ENCODE peak calls at places on chromosomes 16 and 17, in four cellular contexts. One of them, this sample, is unnamed.

GRCh38 chr17:82487898-82488297 is 29.4 kb downstream of the NARF start:
- DNase-seq in HepG2: no peak
- DNase-seq in H1: no peak
- DNase-seq in K562: no peak
- DNase-seq in this sample: no peak

GRCh38 chr16:68075980-68076379 is 9.2 kb upstream of the NFATC3 start:
- DNase-seq in HepG2: no peak
- DNase-seq in H1: peak
- DNase-seq in K562: no peak
- DNase-seq in this sample: no peak

GRCh38 chr17:61551255-61551742 is 39.7 kb downstream of the NACA2 start:
- DNase-seq in HepG2: peak
- DNase-seq in H1: no peak
- DNase-seq in K562: peak
- DNase-seq in this sample: peak

GRCh38 chr16:4487955-4488481 is 11.8 kb downstream of the HMOX2 start:
- DNase-seq in HepG2: no peak
- DNase-seq in H1: no peak
- DNase-seq in K562: no peak
- DNase-seq in this sample: no peak

GRCh38 chr16:30659507-30660423 is 1.5 kb downstream of the FBRS start:
- DNase-seq in HepG2: no peak
- DNase-seq in H1: no peak
- DNase-seq in K562: no peak
- DNase-seq in this sample: no peak

GRCh38 chr17:79946352-79947231 is 89.1 kb downstream of the TBC1D16 start:
- DNase-seq in HepG2: no peak
- DNase-seq in H1: no peak
- DNase-seq in K562: no peak
- DNase-seq in this sample: no peak

GRCh38 chr17:9144502-9145233 is 123.4 kb downstream of the NTN1 start:
- DNase-seq in HepG2: no peak
- DNase-seq in H1: no peak
- DNase-seq in K562: no peak
- DNase-seq in this sample: no peak

GRCh38 chr17:61904094-61904710 is 23.6 kb downstream of the INTS2 start:
- DNase-seq in HepG2: no peak
- DNase-seq in H1: no peak
- DNase-seq in K562: no peak
- DNase-seq in this sample: no peak

GRCh38 chr16:75289189-75289588 is 37.8 kb upstream of the BCAR1 start:
- DNase-seq in HepG2: no peak
- DNase-seq in H1: no peak
- DNase-seq in K562: no peak
- DNase-seq in this sample: no peak

GRCh38 chr17:47789611-47790520 is 31.7 kb downstream of the OSBPL7 start:
- DNase-seq in HepG2: no peak
- DNase-seq in H1: peak
- DNase-seq in K562: peak
- DNase-seq in this sample: peak

GRCh38 chr16:86772671-86773338 is 194.5 kb downstream of the FOXL1 start:
- DNase-seq in HepG2: no peak
- DNase-seq in H1: no peak
- DNase-seq in K562: no peak
- DNase-seq in this sample: no peak

GRCh38 chr16:49453983-49454382 is 80.4 kb downstream of the C16orf78 start:
- DNase-seq in HepG2: no peak
- DNase-seq in H1: no peak
- DNase-seq in K562: peak
- DNase-seq in this sample: no peak

GRCh38 chr17:66152756-66153155 is 39.2 kb downstream of the CEP112 start:
- DNase-seq in HepG2: no peak
- DNase-seq in H1: no peak
- DNase-seq in K562: no peak
- DNase-seq in this sample: no peak

GRCh38 chr16:84608281-84608680 is 9.6 kb downstream of the COTL1 start:
- DNase-seq in HepG2: no peak
- DNase-seq in H1: no peak
- DNase-seq in K562: no peak
- DNase-seq in this sample: no peak

GRCh38 chr17:78933959-78934568 is 8.9 kb upstream of the TIMP2 start:
- DNase-seq in HepG2: peak
- DNase-seq in H1: peak
- DNase-seq in K562: no peak
- DNase-seq in this sample: peak

GRCh38 chr16:10760863-10761262 is 17.2 kb downstream of the NUBP1 start:
- DNase-seq in HepG2: no peak
- DNase-seq in H1: no peak
- DNase-seq in K562: no peak
- DNase-seq in this sample: no peak

GRCh38 chr16:89996178-89996489 is 23.1 kb downstream of the DBNDD1 start:
- DNase-seq in HepG2: no peak
- DNase-seq in H1: no peak
- DNase-seq in K562: no peak
- DNase-seq in this sample: no peak

GRCh38 chr16:89350701-89351380 is 133.3 kb downstream of the ZNF778 start:
- DNase-seq in HepG2: no peak
- DNase-seq in H1: no peak
- DNase-seq in K562: no peak
- DNase-seq in this sample: no peak

GRCh38 chr17:78376161-78376560 is 2.3 kb upstream of the PGS1 start:
- DNase-seq in HepG2: no peak
- DNase-seq in H1: no peak
- DNase-seq in K562: no peak
- DNase-seq in this sample: no peak

GRCh38 chr16:69839240-69839688 is 77.1 kb downstream of the WWP2 start:
- DNase-seq in HepG2: peak
- DNase-seq in H1: no peak
- DNase-seq in K562: no peak
- DNase-seq in this sample: no peak

GRCh38 chr16:75012380-75013081 is 13.7 kb downstream of the ZNRF1 start:
- DNase-seq in HepG2: no peak
- DNase-seq in H1: no peak
- DNase-seq in K562: no peak
- DNase-seq in this sample: no peak

GRCh38 chr17:47316316-47316715 is 7.4 kb upstream of the EFCAB13 start:
- DNase-seq in HepG2: peak
- DNase-seq in H1: no peak
- DNase-seq in K562: no peak
- DNase-seq in this sample: no peak

DNA sequence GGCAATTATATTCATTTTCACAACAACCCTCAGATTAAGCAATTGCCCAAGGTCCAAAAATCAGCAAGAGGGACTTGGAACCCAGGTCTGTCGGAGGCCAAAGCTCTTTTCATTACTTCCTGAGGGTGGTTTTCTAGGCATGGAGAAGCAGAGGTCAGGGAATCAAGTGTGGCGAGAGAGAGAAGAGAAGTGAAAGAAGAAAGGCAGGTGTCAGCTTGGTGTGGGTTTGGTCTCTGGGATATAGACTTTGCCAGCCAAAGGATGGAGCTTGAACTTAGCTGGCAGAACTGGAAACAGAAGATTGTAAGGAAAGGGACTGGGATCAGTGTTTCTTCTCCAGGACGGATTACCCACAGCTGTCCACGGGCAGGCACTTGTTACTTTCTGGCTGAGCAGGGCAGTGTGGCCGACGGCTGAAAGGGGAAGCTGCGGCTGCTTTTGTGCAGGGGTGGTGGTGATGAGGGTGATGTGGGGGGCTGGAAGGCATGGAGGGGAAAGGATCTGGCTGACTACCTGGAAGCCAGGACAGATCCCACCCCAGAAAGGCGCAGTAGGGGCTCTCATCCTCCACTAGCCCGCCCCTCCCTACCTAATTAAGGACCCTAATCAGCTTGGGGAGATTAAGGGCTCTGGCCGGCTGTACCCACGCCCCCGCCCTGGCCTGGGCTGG is at the start of gene GUCY2D:
- DNase-seq in HepG2: no peak
- DNase-seq in H1: no peak
- DNase-seq in K562: no peak
- DNase-seq in this sample: no peak
- TF ChIP-seq RNF2 in HepG2: no peak
- TF ChIP-seq RNF2 in H1: no peak
- TF ChIP-seq RNF2 in K562: no peak
- TF ChIP-seq RNF2 in this sample: no peak

GRCh38 chr17:72590882-72591499 is 470.2 kb downstream of the SOX9 start:
- DNase-seq in HepG2: no peak
- DNase-seq in H1: no peak
- DNase-seq in K562: no peak
- DNase-seq in this sample: peak

GRCh38 chr17:72592967-72593325 is 472.1 kb downstream of the SOX9 start:
- DNase-seq in HepG2: no peak
- DNase-seq in H1: no peak
- DNase-seq in K562: no peak
- DNase-seq in this sample: no peak

GRCh38 chr17:72590382-72590781 is 469.6 kb downstream of the SOX9 start:
- DNase-seq in HepG2: peak
- DNase-seq in H1: no peak
- DNase-seq in K562: no peak
- DNase-seq in this sample: peak

GRCh38 chr17:72592242-72592966 is 471.6 kb downstream of the SOX9 start:
- DNase-seq in HepG2: peak
- DNase-seq in H1: peak
- DNase-seq in K562: peak
- DNase-seq in this sample: peak

DNA sequence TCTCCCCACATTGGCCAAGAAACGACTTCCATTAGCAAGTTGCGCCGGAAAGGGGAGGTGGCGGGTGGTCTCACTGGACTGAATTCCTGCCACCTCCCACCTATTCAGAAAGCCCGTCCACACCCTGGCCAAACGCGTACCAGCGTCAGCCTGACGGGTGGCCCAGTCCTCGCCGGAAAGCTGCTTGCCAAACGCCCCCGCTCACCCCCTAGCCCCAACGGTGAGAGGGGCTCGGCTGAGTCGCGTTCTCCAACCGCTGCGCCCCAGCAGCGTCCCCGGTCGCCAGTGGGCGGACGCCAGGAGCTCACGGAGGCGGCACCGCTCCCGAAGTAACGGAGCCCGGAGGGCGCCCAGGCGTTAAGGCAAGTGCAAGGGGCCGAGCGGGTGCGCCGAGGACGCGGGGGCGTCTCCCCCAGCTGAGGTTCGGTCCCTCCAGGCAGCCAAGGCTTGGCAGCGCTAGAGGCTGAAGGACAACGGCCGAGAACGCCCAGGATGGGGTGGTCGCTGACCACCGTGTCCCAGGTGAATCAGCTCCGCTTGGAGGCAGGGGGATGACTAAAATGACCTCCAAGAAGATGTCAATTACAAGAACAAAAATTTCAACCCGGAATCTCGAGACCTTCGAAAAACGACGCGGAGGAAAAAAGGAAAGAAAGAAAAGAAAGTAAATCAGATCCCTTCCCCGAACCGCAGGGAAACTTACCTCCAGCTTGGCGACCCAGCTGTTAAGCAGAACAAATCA is 470.9 kb downstream of the SOX9 start:
- DNase-seq in HepG2: peak
- DNase-seq in H1: peak
- DNase-seq in K562: no peak
- DNase-seq in this sample: no peak
- TF ChIP-seq RNF2 in HepG2: no peak
- TF ChIP-seq RNF2 in H1: no peak
- TF ChIP-seq RNF2 in K562: no peak
- TF ChIP-seq RNF2 in this sample: no peak

GRCh38 chr16:35302859-35303258 is 1843.4 kb downstream of the TP53TG3F start:
- DNase-seq in HepG2: no peak
- DNase-seq in H1: no peak
- DNase-seq in K562: no peak
- DNase-seq in this sample: no peak

GRCh38 chr16:35298460-35299243 is 1839.2 kb downstream of the TP53TG3F start:
- DNase-seq in HepG2: no peak
- DNase-seq in H1: no peak
- DNase-seq in K562: no peak
- DNase-seq in this sample: no peak

GRCh38 chr16:35295856-35296255 is 1836.4 kb downstream of the TP53TG3F start:
- DNase-seq in HepG2: no peak
- DNase-seq in H1: no peak
- DNase-seq in K562: no peak
- DNase-seq in this sample: no peak

DNA sequence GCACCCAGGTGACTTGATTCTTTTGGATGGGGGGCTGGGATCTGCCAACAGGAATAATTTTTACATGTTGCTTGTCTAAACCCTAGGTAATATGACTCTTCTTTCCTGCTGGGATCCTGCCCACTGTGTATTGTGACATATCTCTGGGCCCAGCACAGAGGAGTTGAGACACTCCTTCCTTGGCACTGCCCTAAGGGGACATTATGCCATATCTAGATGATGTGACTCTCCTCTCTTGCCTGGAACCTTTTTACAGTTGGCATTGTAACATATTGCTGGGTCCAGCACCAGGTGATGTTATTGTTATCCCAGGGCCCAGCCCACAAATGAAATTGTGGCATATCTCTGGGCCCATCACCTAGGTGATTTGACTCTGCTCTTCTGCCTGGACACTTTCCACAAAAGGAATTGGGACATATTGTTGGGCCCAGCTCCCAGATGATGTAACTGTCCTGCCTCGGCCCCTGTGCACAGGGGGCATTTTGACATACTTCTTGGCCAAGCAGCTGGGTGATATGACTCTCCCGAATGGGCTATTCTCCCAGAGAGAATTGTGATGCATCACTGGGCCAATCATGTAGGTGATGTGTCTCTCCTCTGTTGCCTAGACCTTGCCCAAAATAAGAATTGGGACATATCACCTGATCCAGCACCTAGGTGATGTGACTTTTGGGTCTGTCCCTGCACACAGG is 1837.7 kb downstream of the TP53TG3F start:
- DNase-seq in HepG2: no peak
- DNase-seq in H1: no peak
- DNase-seq in K562: no peak
- DNase-seq in this sample: no peak
- TF ChIP-seq RNF2 in HepG2: no peak
- TF ChIP-seq RNF2 in H1: no peak
- TF ChIP-seq RNF2 in K562: no peak
- TF ChIP-seq RNF2 in this sample: no peak

DNA sequence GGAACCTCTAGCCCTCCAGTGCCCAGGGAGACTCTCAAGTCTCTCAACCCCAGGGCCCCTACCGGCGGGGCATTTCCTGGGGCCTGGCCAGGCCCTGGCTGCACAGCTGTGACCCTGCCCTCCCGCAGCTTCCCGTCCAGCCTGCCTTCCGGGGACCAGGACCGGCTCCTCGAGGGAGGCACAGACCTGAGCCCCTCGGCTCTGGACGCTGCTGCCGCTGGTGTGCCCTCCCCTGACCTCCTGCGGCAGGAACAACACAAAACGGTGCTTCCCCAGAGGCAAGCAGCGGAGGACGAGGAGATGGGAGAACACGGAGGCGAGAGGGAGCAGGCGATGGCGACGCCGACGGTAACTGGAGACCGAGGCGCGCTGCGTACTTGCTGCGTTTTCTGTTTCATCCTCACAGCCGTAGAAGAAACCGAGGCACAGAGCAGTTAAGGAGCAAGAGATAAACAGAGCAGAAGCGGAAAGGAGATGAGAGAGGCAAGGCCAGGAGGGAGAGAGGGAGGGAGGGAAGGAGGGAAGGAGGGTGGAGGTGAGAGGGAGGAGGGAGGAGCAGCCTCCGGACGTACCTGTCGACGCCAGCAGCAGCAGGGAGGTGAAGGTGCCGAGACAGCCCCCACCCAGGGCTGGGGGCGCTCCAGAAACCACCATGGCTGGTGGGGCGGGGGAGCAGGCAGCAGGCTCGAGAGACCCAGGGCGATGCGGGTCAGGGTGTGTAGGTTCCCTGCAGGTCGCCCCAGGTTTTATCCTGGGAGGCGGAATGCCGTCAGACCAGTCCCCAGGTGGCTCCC is at the start of gene PRSS22:
- DNase-seq in HepG2: no peak
- DNase-seq in H1: peak
- DNase-seq in K562: no peak
- DNase-seq in this sample: no peak
- TF ChIP-seq RNF2 in HepG2: no peak
- TF ChIP-seq RNF2 in H1: no peak
- TF ChIP-seq RNF2 in K562: no peak
- TF ChIP-seq RNF2 in this sample: no peak

This sample was measured in A549.